ENCODE peak calls at places on chromosomes 12 and 14, in eight cellular contexts. One of them, this sample, is unnamed.

GRCh38 chr12:120628919-120629318 is 11.5 kb upstream of the CABP1 start:
- DNase-seq in breast epithelium: no peak
- DNase-seq in lower leg skin: no peak
- DNase-seq in tibial nerve: no peak
- DNase-seq in SK-N-SH: peak; percentile 67
- DNase-seq in MM.1S: no peak
- DNase-seq in GM12865: no peak
- DNase-seq in fibroblast of pulmonary artery: no peak
- DNase-seq in this sample: no peak

GRCh38 chr12:114919479-114919878 is 235.5 kb upstream of the TBX3 start:
- DNase-seq in breast epithelium: no peak
- DNase-seq in lower leg skin: no peak
- DNase-seq in tibial nerve: no peak
- DNase-seq in SK-N-SH: no peak
- DNase-seq in MM.1S: no peak
- DNase-seq in GM12865: no peak
- DNase-seq in fibroblast of pulmonary artery: no peak
- DNase-seq in this sample: no peak

GRCh38 chr14:69096766-69097475 is 56.0 kb downstream of the DCAF5 start:
- DNase-seq in breast epithelium: no peak
- DNase-seq in lower leg skin: no peak
- DNase-seq in tibial nerve: no peak
- DNase-seq in SK-N-SH: no peak
- DNase-seq in MM.1S: no peak
- DNase-seq in GM12865: no peak
- DNase-seq in fibroblast of pulmonary artery: peak; percentile 48
- DNase-seq in this sample: no peak

GRCh38 chr14:101591582-101591981 is 30.3 kb downstream of the DIO3 start:
- DNase-seq in breast epithelium: no peak
- DNase-seq in lower leg skin: no peak
- DNase-seq in tibial nerve: no peak
- DNase-seq in SK-N-SH: no peak
- DNase-seq in MM.1S: no peak
- DNase-seq in GM12865: no peak
- DNase-seq in fibroblast of pulmonary artery: no peak
- DNase-seq in this sample: no peak

GRCh38 chr12:51850933-51851244 is 2.4 kb upstream of the FIGNL2 start:
- DNase-seq in breast epithelium: no peak
- DNase-seq in lower leg skin: no peak
- DNase-seq in tibial nerve: no peak
- DNase-seq in SK-N-SH: no peak
- DNase-seq in MM.1S: no peak
- DNase-seq in GM12865: no peak
- DNase-seq in fibroblast of pulmonary artery: no peak
- DNase-seq in this sample: no peak

GRCh38 chr12:39389399-39390150 is 53.3 kb downstream of the KIF21A start:
- DNase-seq in breast epithelium: no peak
- DNase-seq in lower leg skin: no peak
- DNase-seq in tibial nerve: no peak
- DNase-seq in SK-N-SH: peak; percentile 47
- DNase-seq in MM.1S: no peak
- DNase-seq in GM12865: no peak
- DNase-seq in fibroblast of pulmonary artery: no peak
- DNase-seq in this sample: no peak

GRCh38 chr14:93941293-93941910 is 14.3 kb downstream of the FAM181A start:
- DNase-seq in breast epithelium: peak; percentile 73
- DNase-seq in lower leg skin: no peak
- DNase-seq in tibial nerve: no peak
- DNase-seq in SK-N-SH: no peak
- DNase-seq in MM.1S: no peak
- DNase-seq in GM12865: no peak
- DNase-seq in fibroblast of pulmonary artery: peak; percentile 71
- DNase-seq in this sample: peak; percentile 88

GRCh38 chr14:102993523-102993922 is 63.8 kb downstream of the CDC42BPB start:
- DNase-seq in breast epithelium: no peak
- DNase-seq in lower leg skin: no peak
- DNase-seq in tibial nerve: no peak
- DNase-seq in SK-N-SH: no peak
- DNase-seq in MM.1S: no peak
- DNase-seq in GM12865: no peak
- DNase-seq in fibroblast of pulmonary artery: peak; percentile 55
- DNase-seq in this sample: peak; percentile 91

GRCh38 chr14:52879958-52880357 is 70.9 kb downstream of the FERMT2 start:
- DNase-seq in breast epithelium: no peak
- DNase-seq in lower leg skin: no peak
- DNase-seq in tibial nerve: no peak
- DNase-seq in SK-N-SH: no peak
- DNase-seq in MM.1S: no peak
- DNase-seq in GM12865: no peak
- DNase-seq in fibroblast of pulmonary artery: no peak
- DNase-seq in this sample: no peak

GRCh38 chr14:23481992-23482813 is 12.7 kb downstream of the NGDN start:
- DNase-seq in breast epithelium: no peak
- DNase-seq in lower leg skin: no peak
- DNase-seq in tibial nerve: no peak
- DNase-seq in SK-N-SH: peak; percentile 15
- DNase-seq in MM.1S: no peak
- DNase-seq in GM12865: no peak
- DNase-seq in fibroblast of pulmonary artery: no peak
- DNase-seq in this sample: no peak

GRCh38 chr14:23483216-23483854 is 13.8 kb downstream of the NGDN start:
- DNase-seq in breast epithelium: no peak
- DNase-seq in lower leg skin: no peak
- DNase-seq in tibial nerve: no peak
- DNase-seq in SK-N-SH: peak; percentile 81
- DNase-seq in MM.1S: no peak
- DNase-seq in GM12865: peak; percentile 25
- DNase-seq in fibroblast of pulmonary artery: peak; percentile 14
- DNase-seq in this sample: peak; percentile 11

GRCh38 chr14:23481362-23481970 is 12.0 kb downstream of the NGDN start:
- DNase-seq in breast epithelium: no peak
- DNase-seq in lower leg skin: no peak
- DNase-seq in tibial nerve: no peak
- DNase-seq in SK-N-SH: no peak
- DNase-seq in MM.1S: no peak
- DNase-seq in GM12865: no peak
- DNase-seq in fibroblast of pulmonary artery: peak; percentile 47
- DNase-seq in this sample: peak; percentile 35

GRCh38 chr14:23485311-23485710 is 15.8 kb downstream of the NGDN start:
- DNase-seq in breast epithelium: no peak
- DNase-seq in lower leg skin: no peak
- DNase-seq in tibial nerve: no peak
- DNase-seq in SK-N-SH: no peak
- DNase-seq in MM.1S: no peak
- DNase-seq in GM12865: no peak
- DNase-seq in fibroblast of pulmonary artery: no peak
- DNase-seq in this sample: no peak

DNA sequence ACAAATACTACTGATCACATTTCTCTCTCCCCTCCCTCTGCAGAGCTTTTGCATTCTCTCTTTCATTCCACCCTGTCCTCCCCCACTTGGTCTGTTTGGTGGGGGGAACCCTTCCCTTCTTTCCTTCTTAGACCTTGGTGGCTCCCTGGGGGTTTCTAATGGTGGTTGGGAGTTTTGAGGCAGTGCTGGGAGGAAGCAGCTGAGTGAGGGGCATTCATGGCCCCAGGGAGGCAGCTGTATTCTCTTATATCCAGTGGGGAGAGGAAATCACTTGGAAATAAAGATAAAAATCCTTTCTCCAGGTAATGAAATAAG is 13.3 kb downstream of the NGDN start:
- DNase-seq in breast epithelium: no peak
- DNase-seq in lower leg skin: no peak
- DNase-seq in tibial nerve: no peak
- DNase-seq in SK-N-SH: no peak
- DNase-seq in MM.1S: no peak
- DNase-seq in GM12865: no peak
- DNase-seq in fibroblast of pulmonary artery: no peak
- DNase-seq in this sample: no peak
- H3K4me3 ChIP-seq in breast epithelium: no peak overlapping the region
- H3K4me3 ChIP-seq in lower leg skin: no peak overlapping the region
- H3K4me3 ChIP-seq in tibial nerve: no peak overlapping the region
- H3K4me3 ChIP-seq in SK-N-SH: no peak overlapping the region
- H3K4me3 ChIP-seq in MM.1S: no peak overlapping the region
- H3K4me3 ChIP-seq in GM12865: no peak overlapping the region
- H3K4me3 ChIP-seq in fibroblast of pulmonary artery: no peak overlapping the region
- H3K4me3 ChIP-seq in this sample: no peak overlapping the region

GRCh38 chr12:65764325-65764724 is 60.0 kb upstream of the HMGA2 start:
- DNase-seq in breast epithelium: no peak
- DNase-seq in lower leg skin: no peak
- DNase-seq in tibial nerve: no peak
- DNase-seq in SK-N-SH: no peak
- DNase-seq in MM.1S: no peak
- DNase-seq in GM12865: no peak
- DNase-seq in fibroblast of pulmonary artery: no peak
- DNase-seq in this sample: peak; percentile 82
- TF ChIP-seq CTCF in breast epithelium: no peak
- TF ChIP-seq CTCF in lower leg skin: no peak
- TF ChIP-seq CTCF in tibial nerve: no peak
- TF ChIP-seq CTCF in SK-N-SH: no peak
- TF ChIP-seq CTCF in MM.1S: no peak
- TF ChIP-seq CTCF in GM12865: no peak
- TF ChIP-seq CTCF in fibroblast of pulmonary artery: no peak
- TF ChIP-seq CTCF in this sample: no peak

GRCh38 chr14:67449096-67449495 is 37.1 kb upstream of the PLEK2 start:
- DNase-seq in breast epithelium: no peak
- DNase-seq in lower leg skin: no peak
- DNase-seq in tibial nerve: no peak
- DNase-seq in SK-N-SH: no peak
- DNase-seq in MM.1S: no peak
- DNase-seq in GM12865: no peak
- DNase-seq in fibroblast of pulmonary artery: no peak
- DNase-seq in this sample: no peak
- H3K4me3 ChIP-seq in breast epithelium: no peak overlapping the region
- H3K4me3 ChIP-seq in lower leg skin: no peak overlapping the region
- H3K4me3 ChIP-seq in tibial nerve: no peak overlapping the region
- H3K4me3 ChIP-seq in SK-N-SH: no peak overlapping the region
- H3K4me3 ChIP-seq in MM.1S: no peak overlapping the region
- H3K4me3 ChIP-seq in GM12865: no peak overlapping the region
- H3K4me3 ChIP-seq in fibroblast of pulmonary artery: no peak overlapping the region
- H3K4me3 ChIP-seq in this sample: no peak overlapping the region

DNA sequence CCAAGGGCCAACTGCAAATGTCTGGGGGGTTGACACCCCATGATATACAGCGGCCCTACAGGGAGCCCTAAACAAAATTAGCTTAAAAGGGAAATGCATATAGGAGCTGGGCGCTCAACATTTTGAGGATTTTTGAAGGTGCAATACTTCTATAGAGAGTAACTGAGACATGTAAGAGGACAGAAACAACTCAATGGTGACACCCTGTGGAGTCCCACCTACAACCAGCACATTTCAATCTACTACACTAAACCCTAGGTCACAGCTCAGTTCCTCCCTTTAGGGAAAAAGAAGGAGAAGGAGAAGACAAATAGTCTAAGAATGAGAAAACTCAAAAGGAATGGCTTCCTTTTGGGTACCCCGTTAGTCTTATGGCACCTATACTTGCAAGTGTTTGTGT is 1010.5 kb upstream of the NOVA1 start:
- DNase-seq in breast epithelium: no peak
- DNase-seq in lower leg skin: no peak
- DNase-seq in tibial nerve: no peak
- DNase-seq in SK-N-SH: no peak
- DNase-seq in MM.1S: no peak
- DNase-seq in GM12865: no peak
- DNase-seq in fibroblast of pulmonary artery: no peak
- DNase-seq in this sample: no peak
- TF ChIP-seq CTCF in breast epithelium: no peak
- TF ChIP-seq CTCF in lower leg skin: no peak
- TF ChIP-seq CTCF in tibial nerve: no peak
- TF ChIP-seq CTCF in SK-N-SH: no peak
- TF ChIP-seq CTCF in MM.1S: no peak
- TF ChIP-seq CTCF in GM12865: no peak
- TF ChIP-seq CTCF in fibroblast of pulmonary artery: no peak
- TF ChIP-seq CTCF in this sample: no peak

DNA sequence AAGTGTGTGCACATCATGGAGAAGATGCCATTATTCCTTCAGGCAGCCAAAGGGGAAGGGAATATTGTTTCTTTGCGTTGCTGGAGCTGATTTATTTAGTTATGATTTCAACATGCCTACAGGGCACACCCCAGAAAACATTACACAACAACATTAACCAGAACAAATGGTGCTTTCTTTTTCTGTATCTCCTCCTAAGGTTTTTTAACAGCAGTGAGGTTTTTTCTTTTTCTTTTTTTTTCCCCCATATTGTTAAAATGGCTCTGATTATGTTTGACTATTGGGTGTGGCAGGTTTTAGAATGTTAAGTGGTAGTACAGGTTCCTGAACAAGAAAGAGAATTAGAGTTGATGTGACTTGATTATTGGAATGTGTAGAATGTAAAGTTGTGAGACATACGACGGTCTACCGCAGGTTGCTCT is 144.8 kb downstream of the RAD51B start:
- DNase-seq in breast epithelium: no peak
- DNase-seq in lower leg skin: peak; percentile 59
- DNase-seq in tibial nerve: no peak
- DNase-seq in SK-N-SH: no peak
- DNase-seq in MM.1S: no peak
- DNase-seq in GM12865: no peak
- DNase-seq in fibroblast of pulmonary artery: peak; percentile 79
- DNase-seq in this sample: peak; percentile 82
- H3K4me3 ChIP-seq in breast epithelium: peak overlapping the region; percentile 36
- H3K4me3 ChIP-seq in lower leg skin: no peak overlapping the region
- H3K4me3 ChIP-seq in tibial nerve: no peak overlapping the region
- H3K4me3 ChIP-seq in SK-N-SH: no peak overlapping the region
- H3K4me3 ChIP-seq in MM.1S: no peak overlapping the region
- H3K4me3 ChIP-seq in GM12865: no peak overlapping the region
- H3K4me3 ChIP-seq in fibroblast of pulmonary artery: no peak overlapping the region
- H3K4me3 ChIP-seq in this sample: peak overlapping the region; percentile 4

GRCh38 chr12:31772685-31773222 is 43.9 kb upstream of the AMN1 start:
- DNase-seq in breast epithelium: no peak
- DNase-seq in lower leg skin: no peak
- DNase-seq in tibial nerve: no peak
- DNase-seq in SK-N-SH: no peak
- DNase-seq in MM.1S: no peak
- DNase-seq in GM12865: no peak
- DNase-seq in fibroblast of pulmonary artery: no peak
- DNase-seq in this sample: no peak
- TF ChIP-seq CTCF in breast epithelium: no peak
- TF ChIP-seq CTCF in lower leg skin: no peak
- TF ChIP-seq CTCF in tibial nerve: no peak
- TF ChIP-seq CTCF in SK-N-SH: no peak
- TF ChIP-seq CTCF in MM.1S: no peak
- TF ChIP-seq CTCF in GM12865: no peak
- TF ChIP-seq CTCF in fibroblast of pulmonary artery: no peak
- TF ChIP-seq CTCF in this sample: no peak

DNA sequence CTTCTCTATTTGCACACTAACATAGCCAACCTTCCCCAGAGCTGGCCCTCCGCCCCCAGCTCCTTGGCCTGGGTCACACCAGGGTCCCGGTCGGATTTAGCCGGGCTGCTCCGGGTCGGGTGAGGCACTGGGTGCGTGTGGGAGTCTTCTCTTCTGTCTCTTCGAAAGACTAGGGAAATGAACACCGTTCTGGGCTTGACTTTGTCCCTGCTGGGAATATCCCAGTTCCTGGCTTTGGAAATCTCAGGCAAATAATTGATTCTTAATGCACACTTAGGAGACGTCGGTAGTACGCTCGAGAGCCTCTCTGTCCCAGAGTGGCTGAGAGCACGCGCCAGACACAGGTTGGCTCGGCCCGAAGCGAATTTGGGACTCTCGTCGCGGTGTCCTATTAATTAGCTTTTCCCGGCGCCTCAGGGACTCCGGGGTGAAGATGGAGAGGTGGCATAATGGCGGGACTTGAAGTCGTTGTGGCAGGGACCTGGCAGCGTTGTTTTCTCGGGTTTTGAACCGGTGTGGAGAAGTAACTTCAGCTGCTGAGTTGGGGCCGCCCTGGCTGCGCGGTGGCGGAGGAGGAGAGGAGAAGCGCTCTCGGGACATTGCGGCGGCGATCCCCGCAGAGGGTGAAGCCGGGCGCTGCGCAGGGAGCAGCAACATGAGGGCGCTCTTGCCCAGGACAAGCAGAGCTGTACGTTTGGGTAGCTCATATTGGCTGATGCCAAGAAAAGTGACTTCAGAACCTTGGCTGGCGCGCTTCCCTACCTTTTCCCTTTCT is 7.5 kb downstream of the FOXG1 start:
- DNase-seq in breast epithelium: no peak
- DNase-seq in lower leg skin: no peak
- DNase-seq in tibial nerve: no peak
- DNase-seq in SK-N-SH: no peak
- DNase-seq in MM.1S: no peak
- DNase-seq in GM12865: peak; percentile 55
- DNase-seq in fibroblast of pulmonary artery: peak; percentile 64
- DNase-seq in this sample: peak; percentile 51
- H3K4me3 ChIP-seq in breast epithelium: peak overlapping the region; percentile 4
- H3K4me3 ChIP-seq in lower leg skin: no peak overlapping the region
- H3K4me3 ChIP-seq in tibial nerve: no peak overlapping the region
- H3K4me3 ChIP-seq in SK-N-SH: peak overlapping the region; percentile 50
- H3K4me3 ChIP-seq in MM.1S: no peak overlapping the region
- H3K4me3 ChIP-seq in GM12865: peak overlapping the region; percentile 61
- H3K4me3 ChIP-seq in fibroblast of pulmonary artery: no peak overlapping the region
- H3K4me3 ChIP-seq in this sample: no peak overlapping the region

This sample was measured in epithelial cell of esophagus.